ENCODE peak calls at places on chromosomes 2 and 18, in eight cellular contexts. One of them, this sample, is unnamed.

GRCh38 chr2:118146315-118147283 is 58.3 kb downstream of the INSIG2 start:
- DNase-seq in uterus: no peak
- DNase-seq in amniotic stem cell: no peak
- DNase-seq in fibroblast of mammary gland: no peak
- DNase-seq in aorta: no peak
- DNase-seq in CD4-positive, alpha-beta memory T cell: no peak
- DNase-seq in retinal pigment epithelial cell: no peak
- DNase-seq in stimulated activated CD4-positive, alpha-beta T cell treated with anti-CD3 and anti-CD28 coated beads, Interleukin-4, amount 100 ng/mL, for 24 hours: no peak
- DNase-seq in this sample: no peak

GRCh38 chr18:40413160-40413559 is 1541.9 kb upstream of the PIK3C3 start:
- DNase-seq in CD4-positive, alpha-beta memory T cell: no peak
- DNase-seq in uterus: no peak
- DNase-seq in aorta: no peak
- DNase-seq in amniotic stem cell: no peak
- DNase-seq in fibroblast of mammary gland: peak; percentile 37
- DNase-seq in retinal pigment epithelial cell: no peak
- DNase-seq in stimulated activated CD4-positive, alpha-beta T cell treated with anti-CD3 and anti-CD28 coated beads, Interleukin-4, amount 100 ng/mL, for 24 hours: no peak
- DNase-seq in this sample: no peak

GRCh38 chr2:113977660-113978523 is 88.0 kb downstream of the ACTR3 start:
- DNase-seq in aorta: no peak
- DNase-seq in retinal pigment epithelial cell: peak; percentile 43
- DNase-seq in stimulated activated CD4-positive, alpha-beta T cell treated with anti-CD3 and anti-CD28 coated beads, Interleukin-4, amount 100 ng/mL, for 24 hours: no peak
- DNase-seq in amniotic stem cell: no peak
- DNase-seq in fibroblast of mammary gland: peak; percentile 58
- DNase-seq in uterus: no peak
- DNase-seq in CD4-positive, alpha-beta memory T cell: no peak
- DNase-seq in this sample: no peak

GRCh38 chr2:23940976-23941605 is 828 bp downstream of the UBXN2A start:
- DNase-seq in uterus: no peak
- DNase-seq in aorta: no peak
- DNase-seq in fibroblast of mammary gland: peak; percentile 39
- DNase-seq in amniotic stem cell: no peak
- DNase-seq in retinal pigment epithelial cell: no peak
- DNase-seq in CD4-positive, alpha-beta memory T cell: no peak
- DNase-seq in stimulated activated CD4-positive, alpha-beta T cell treated with anti-CD3 and anti-CD28 coated beads, Interleukin-4, amount 100 ng/mL, for 24 hours: no peak
- DNase-seq in this sample: peak; percentile 78

GRCh38 chr2:64998658-64999061 is 9.5 kb downstream of the SLC1A4 start:
- DNase-seq in fibroblast of mammary gland: peak; percentile 26
- DNase-seq in amniotic stem cell: no peak
- DNase-seq in CD4-positive, alpha-beta memory T cell: no peak
- DNase-seq in uterus: no peak
- DNase-seq in aorta: no peak
- DNase-seq in stimulated activated CD4-positive, alpha-beta T cell treated with anti-CD3 and anti-CD28 coated beads, Interleukin-4, amount 100 ng/mL, for 24 hours: no peak
- DNase-seq in retinal pigment epithelial cell: no peak
- DNase-seq in this sample: no peak

GRCh38 chr2:230805353-230806017 is 59.3 kb upstream of the ITM2C start:
- DNase-seq in aorta: no peak
- DNase-seq in CD4-positive, alpha-beta memory T cell: no peak
- DNase-seq in stimulated activated CD4-positive, alpha-beta T cell treated with anti-CD3 and anti-CD28 coated beads, Interleukin-4, amount 100 ng/mL, for 24 hours: no peak
- DNase-seq in amniotic stem cell: no peak
- DNase-seq in uterus: no peak
- DNase-seq in fibroblast of mammary gland: no peak
- DNase-seq in retinal pigment epithelial cell: no peak
- DNase-seq in this sample: no peak

GRCh38 chr18:41767960-41768359 is 187.1 kb upstream of the PIK3C3 start:
- DNase-seq in stimulated activated CD4-positive, alpha-beta T cell treated with anti-CD3 and anti-CD28 coated beads, Interleukin-4, amount 100 ng/mL, for 24 hours: no peak
- DNase-seq in amniotic stem cell: peak; percentile 30
- DNase-seq in aorta: no peak
- DNase-seq in CD4-positive, alpha-beta memory T cell: no peak
- DNase-seq in uterus: no peak
- DNase-seq in retinal pigment epithelial cell: no peak
- DNase-seq in fibroblast of mammary gland: peak; percentile 40
- DNase-seq in this sample: peak; percentile 3

GRCh38 chr2:230134496-230135073 is 65.9 kb upstream of the SLC16A14 start:
- DNase-seq in aorta: no peak
- DNase-seq in uterus: no peak
- DNase-seq in amniotic stem cell: no peak
- DNase-seq in stimulated activated CD4-positive, alpha-beta T cell treated with anti-CD3 and anti-CD28 coated beads, Interleukin-4, amount 100 ng/mL, for 24 hours: no peak
- DNase-seq in CD4-positive, alpha-beta memory T cell: no peak
- DNase-seq in retinal pigment epithelial cell: no peak
- DNase-seq in fibroblast of mammary gland: peak; percentile 80
- DNase-seq in this sample: no peak

GRCh38 chr18:23822590-23823385 is 133.5 kb downstream of the LAMA3 start:
- DNase-seq in fibroblast of mammary gland: peak; percentile 66
- DNase-seq in aorta: no peak
- DNase-seq in retinal pigment epithelial cell: no peak
- DNase-seq in stimulated activated CD4-positive, alpha-beta T cell treated with anti-CD3 and anti-CD28 coated beads, Interleukin-4, amount 100 ng/mL, for 24 hours: no peak
- DNase-seq in uterus: no peak
- DNase-seq in CD4-positive, alpha-beta memory T cell: no peak
- DNase-seq in amniotic stem cell: no peak
- DNase-seq in this sample: no peak

GRCh38 chr18:49668583-49669290 is 106.9 kb downstream of the LIPG start:
- DNase-seq in CD4-positive, alpha-beta memory T cell: no peak
- DNase-seq in uterus: peak; percentile 42
- DNase-seq in aorta: no peak
- DNase-seq in retinal pigment epithelial cell: no peak
- DNase-seq in amniotic stem cell: no peak
- DNase-seq in fibroblast of mammary gland: peak; percentile 77
- DNase-seq in stimulated activated CD4-positive, alpha-beta T cell treated with anti-CD3 and anti-CD28 coated beads, Interleukin-4, amount 100 ng/mL, for 24 hours: no peak
- DNase-seq in this sample: no peak

GRCh38 chr18:41923495-41923894 is 31.5 kb upstream of the PIK3C3 start:
- DNase-seq in amniotic stem cell: no peak
- DNase-seq in uterus: no peak
- DNase-seq in stimulated activated CD4-positive, alpha-beta T cell treated with anti-CD3 and anti-CD28 coated beads, Interleukin-4, amount 100 ng/mL, for 24 hours: no peak
- DNase-seq in CD4-positive, alpha-beta memory T cell: no peak
- DNase-seq in aorta: no peak
- DNase-seq in retinal pigment epithelial cell: no peak
- DNase-seq in fibroblast of mammary gland: no peak
- DNase-seq in this sample: no peak

GRCh38 chr2:36389081-36389480 is 33.5 kb downstream of the CRIM1 start:
- DNase-seq in CD4-positive, alpha-beta memory T cell: no peak
- DNase-seq in uterus: no peak
- DNase-seq in stimulated activated CD4-positive, alpha-beta T cell treated with anti-CD3 and anti-CD28 coated beads, Interleukin-4, amount 100 ng/mL, for 24 hours: no peak
- DNase-seq in aorta: no peak
- DNase-seq in fibroblast of mammary gland: no peak
- DNase-seq in amniotic stem cell: peak; percentile 24
- DNase-seq in retinal pigment epithelial cell: no peak
- DNase-seq in this sample: no peak

GRCh38 chr2:174510583-174511189 is 23.9 kb upstream of the GPR155 start:
- DNase-seq in CD4-positive, alpha-beta memory T cell: no peak
- DNase-seq in retinal pigment epithelial cell: no peak
- DNase-seq in amniotic stem cell: no peak
- DNase-seq in stimulated activated CD4-positive, alpha-beta T cell treated with anti-CD3 and anti-CD28 coated beads, Interleukin-4, amount 100 ng/mL, for 24 hours: no peak
- DNase-seq in aorta: no peak
- DNase-seq in uterus: no peak
- DNase-seq in fibroblast of mammary gland: peak; percentile 54
- DNase-seq in this sample: peak; percentile 41

GRCh38 chr2:145599761-145600160 is 1079.8 kb upstream of the ZEB2 start:
- DNase-seq in fibroblast of mammary gland: peak; percentile 58
- DNase-seq in amniotic stem cell: peak; percentile 17
- DNase-seq in stimulated activated CD4-positive, alpha-beta T cell treated with anti-CD3 and anti-CD28 coated beads, Interleukin-4, amount 100 ng/mL, for 24 hours: no peak
- DNase-seq in aorta: no peak
- DNase-seq in uterus: no peak
- DNase-seq in CD4-positive, alpha-beta memory T cell: no peak
- DNase-seq in retinal pigment epithelial cell: peak; percentile 85
- DNase-seq in this sample: no peak

GRCh38 chr2:207408086-207408794 is 121.5 kb upstream of the CREB1 start:
- DNase-seq in stimulated activated CD4-positive, alpha-beta T cell treated with anti-CD3 and anti-CD28 coated beads, Interleukin-4, amount 100 ng/mL, for 24 hours: no peak
- DNase-seq in amniotic stem cell: no peak
- DNase-seq in uterus: no peak
- DNase-seq in retinal pigment epithelial cell: peak; percentile 53
- DNase-seq in fibroblast of mammary gland: peak; percentile 37
- DNase-seq in CD4-positive, alpha-beta memory T cell: no peak
- DNase-seq in aorta: no peak
- DNase-seq in this sample: no peak

GRCh38 chr2:171216631-171217030 is 55.9 kb upstream of the TLK1 start:
- DNase-seq in uterus: no peak
- DNase-seq in fibroblast of mammary gland: no peak
- DNase-seq in amniotic stem cell: no peak
- DNase-seq in CD4-positive, alpha-beta memory T cell: no peak
- DNase-seq in stimulated activated CD4-positive, alpha-beta T cell treated with anti-CD3 and anti-CD28 coated beads, Interleukin-4, amount 100 ng/mL, for 24 hours: no peak
- DNase-seq in retinal pigment epithelial cell: no peak
- DNase-seq in aorta: no peak
- DNase-seq in this sample: no peak

GRCh38 chr2:64960819-64961218 is 28.4 kb upstream of the SLC1A4 start:
- DNase-seq in stimulated activated CD4-positive, alpha-beta T cell treated with anti-CD3 and anti-CD28 coated beads, Interleukin-4, amount 100 ng/mL, for 24 hours: no peak
- DNase-seq in fibroblast of mammary gland: no peak
- DNase-seq in aorta: no peak
- DNase-seq in retinal pigment epithelial cell: no peak
- DNase-seq in CD4-positive, alpha-beta memory T cell: no peak
- DNase-seq in amniotic stem cell: no peak
- DNase-seq in uterus: no peak
- DNase-seq in this sample: no peak

GRCh38 chr2:70888925-70889715 is 46.6 kb upstream of the ATP6V1B1 start:
- DNase-seq in amniotic stem cell: no peak
- DNase-seq in uterus: no peak
- DNase-seq in fibroblast of mammary gland: no peak
- DNase-seq in aorta: peak; percentile 33
- DNase-seq in CD4-positive, alpha-beta memory T cell: no peak
- DNase-seq in retinal pigment epithelial cell: no peak
- DNase-seq in stimulated activated CD4-positive, alpha-beta T cell treated with anti-CD3 and anti-CD28 coated beads, Interleukin-4, amount 100 ng/mL, for 24 hours: no peak
- DNase-seq in this sample: no peak

GRCh38 chr2:97936199-97936598 is 59.5 kb downstream of the TMEM131 start:
- DNase-seq in aorta: no peak
- DNase-seq in amniotic stem cell: no peak
- DNase-seq in retinal pigment epithelial cell: no peak
- DNase-seq in CD4-positive, alpha-beta memory T cell: no peak
- DNase-seq in stimulated activated CD4-positive, alpha-beta T cell treated with anti-CD3 and anti-CD28 coated beads, Interleukin-4, amount 100 ng/mL, for 24 hours: no peak
- DNase-seq in uterus: no peak
- DNase-seq in fibroblast of mammary gland: no peak
- DNase-seq in this sample: no peak

GRCh38 chr18:65876310-65876709 is 125.5 kb downstream of the CDH7 start:
- DNase-seq in aorta: no peak
- DNase-seq in fibroblast of mammary gland: no peak
- DNase-seq in amniotic stem cell: no peak
- DNase-seq in CD4-positive, alpha-beta memory T cell: no peak
- DNase-seq in stimulated activated CD4-positive, alpha-beta T cell treated with anti-CD3 and anti-CD28 coated beads, Interleukin-4, amount 100 ng/mL, for 24 hours: no peak
- DNase-seq in retinal pigment epithelial cell: no peak
- DNase-seq in uterus: no peak
- DNase-seq in this sample: no peak

GRCh38 chr18:68520406-68521075 is 194.4 kb downstream of the TMX3 start:
- DNase-seq in stimulated activated CD4-positive, alpha-beta T cell treated with anti-CD3 and anti-CD28 coated beads, Interleukin-4, amount 100 ng/mL, for 24 hours: no peak
- DNase-seq in retinal pigment epithelial cell: peak; percentile 3
- DNase-seq in aorta: no peak
- DNase-seq in CD4-positive, alpha-beta memory T cell: no peak
- DNase-seq in fibroblast of mammary gland: peak; percentile 66
- DNase-seq in uterus: no peak
- DNase-seq in amniotic stem cell: peak; percentile 3
- DNase-seq in this sample: no peak

GRCh38 chr2:27086090-27086721 is 366 bp upstream of the KHK start:
- DNase-seq in aorta: peak; percentile 97
- DNase-seq in uterus: peak; percentile 98
- DNase-seq in retinal pigment epithelial cell: peak; percentile 45
- DNase-seq in CD4-positive, alpha-beta memory T cell: peak; percentile 99
- DNase-seq in amniotic stem cell: peak; percentile 69
- DNase-seq in fibroblast of mammary gland: peak; percentile 85
- DNase-seq in stimulated activated CD4-positive, alpha-beta T cell treated with anti-CD3 and anti-CD28 coated beads, Interleukin-4, amount 100 ng/mL, for 24 hours: peak; percentile 98
- DNase-seq in this sample: peak; percentile 95

GRCh38 chr2:179860255-179861026 is 971 bp downstream of the ZNF385B start:
- DNase-seq in aorta: no peak
- DNase-seq in fibroblast of mammary gland: no peak
- DNase-seq in retinal pigment epithelial cell: no peak
- DNase-seq in amniotic stem cell: no peak
- DNase-seq in uterus: no peak
- DNase-seq in stimulated activated CD4-positive, alpha-beta T cell treated with anti-CD3 and anti-CD28 coated beads, Interleukin-4, amount 100 ng/mL, for 24 hours: no peak
- DNase-seq in CD4-positive, alpha-beta memory T cell: no peak
- DNase-seq in this sample: no peak

GRCh38 chr2:27211241-27211942 is 449 bp upstream of the ATRAID start:
- DNase-seq in retinal pigment epithelial cell: no peak
- DNase-seq in stimulated activated CD4-positive, alpha-beta T cell treated with anti-CD3 and anti-CD28 coated beads, Interleukin-4, amount 100 ng/mL, for 24 hours: peak; percentile 9
- DNase-seq in CD4-positive, alpha-beta memory T cell: no peak
- DNase-seq in fibroblast of mammary gland: peak; percentile 6
- DNase-seq in amniotic stem cell: no peak
- DNase-seq in uterus: no peak
- DNase-seq in aorta: no peak
- DNase-seq in this sample: peak; percentile 38

GRCh38 chr18:76621782-76622495 is 126.9 kb upstream of the ZNF516 start:
- DNase-seq in uterus: no peak
- DNase-seq in aorta: no peak
- DNase-seq in retinal pigment epithelial cell: no peak
- DNase-seq in stimulated activated CD4-positive, alpha-beta T cell treated with anti-CD3 and anti-CD28 coated beads, Interleukin-4, amount 100 ng/mL, for 24 hours: no peak
- DNase-seq in fibroblast of mammary gland: peak; percentile 76
- DNase-seq in amniotic stem cell: no peak
- DNase-seq in CD4-positive, alpha-beta memory T cell: no peak
- DNase-seq in this sample: no peak

GRCh38 chr2:215692387-215693079 is 256.7 kb upstream of the FN1 start:
- DNase-seq in amniotic stem cell: no peak
- DNase-seq in aorta: no peak
- DNase-seq in stimulated activated CD4-positive, alpha-beta T cell treated with anti-CD3 and anti-CD28 coated beads, Interleukin-4, amount 100 ng/mL, for 24 hours: no peak
- DNase-seq in fibroblast of mammary gland: peak; percentile 80
- DNase-seq in CD4-positive, alpha-beta memory T cell: no peak
- DNase-seq in uterus: no peak
- DNase-seq in retinal pigment epithelial cell: no peak
- DNase-seq in this sample: no peak

GRCh38 chr2:28765316-28765715 is 13.7 kb downstream of the PPP1CB start:
- DNase-seq in retinal pigment epithelial cell: no peak
- DNase-seq in stimulated activated CD4-positive, alpha-beta T cell treated with anti-CD3 and anti-CD28 coated beads, Interleukin-4, amount 100 ng/mL, for 24 hours: no peak
- DNase-seq in fibroblast of mammary gland: peak; percentile 50
- DNase-seq in aorta: no peak
- DNase-seq in amniotic stem cell: peak; percentile 0
- DNase-seq in CD4-positive, alpha-beta memory T cell: no peak
- DNase-seq in uterus: no peak
- DNase-seq in this sample: no peak

GRCh38 chr2:236731767-236732580 is 162.3 kb downstream of the ACKR3 start:
- DNase-seq in CD4-positive, alpha-beta memory T cell: no peak
- DNase-seq in fibroblast of mammary gland: peak; percentile 90
- DNase-seq in amniotic stem cell: no peak
- DNase-seq in aorta: peak; percentile 79
- DNase-seq in retinal pigment epithelial cell: peak; percentile 80
- DNase-seq in uterus: peak; percentile 73
- DNase-seq in stimulated activated CD4-positive, alpha-beta T cell treated with anti-CD3 and anti-CD28 coated beads, Interleukin-4, amount 100 ng/mL, for 24 hours: no peak
- DNase-seq in this sample: no peak

GRCh38 chr2:218166791-218167190 is at the start of gene CXCR1:
- DNase-seq in fibroblast of mammary gland: no peak
- DNase-seq in stimulated activated CD4-positive, alpha-beta T cell treated with anti-CD3 and anti-CD28 coated beads, Interleukin-4, amount 100 ng/mL, for 24 hours: peak; percentile 14
- DNase-seq in retinal pigment epithelial cell: no peak
- DNase-seq in amniotic stem cell: no peak
- DNase-seq in aorta: no peak
- DNase-seq in CD4-positive, alpha-beta memory T cell: peak; percentile 65
- DNase-seq in uterus: no peak
- DNase-seq in this sample: no peak

GRCh38 chr2:235637906-235638305 is 144.1 kb downstream of the AGAP1 start:
- DNase-seq in uterus: no peak
- DNase-seq in aorta: no peak
- DNase-seq in stimulated activated CD4-positive, alpha-beta T cell treated with anti-CD3 and anti-CD28 coated beads, Interleukin-4, amount 100 ng/mL, for 24 hours: no peak
- DNase-seq in amniotic stem cell: no peak
- DNase-seq in fibroblast of mammary gland: no peak
- DNase-seq in retinal pigment epithelial cell: no peak
- DNase-seq in CD4-positive, alpha-beta memory T cell: no peak
- DNase-seq in this sample: peak; percentile 59

GRCh38 chr2:236608308-236608564 is 38.6 kb downstream of the ACKR3 start:
- DNase-seq in aorta: no peak
- DNase-seq in retinal pigment epithelial cell: no peak
- DNase-seq in fibroblast of mammary gland: no peak
- DNase-seq in CD4-positive, alpha-beta memory T cell: no peak
- DNase-seq in amniotic stem cell: no peak
- DNase-seq in uterus: no peak
- DNase-seq in stimulated activated CD4-positive, alpha-beta T cell treated with anti-CD3 and anti-CD28 coated beads, Interleukin-4, amount 100 ng/mL, for 24 hours: no peak
- DNase-seq in this sample: no peak

GRCh38 chr2:15408759-15409158 is 152.4 kb downstream of the NBAS start:
- DNase-seq in fibroblast of mammary gland: no peak
- DNase-seq in aorta: no peak
- DNase-seq in retinal pigment epithelial cell: no peak
- DNase-seq in uterus: no peak
- DNase-seq in CD4-positive, alpha-beta memory T cell: no peak
- DNase-seq in stimulated activated CD4-positive, alpha-beta T cell treated with anti-CD3 and anti-CD28 coated beads, Interleukin-4, amount 100 ng/mL, for 24 hours: no peak
- DNase-seq in amniotic stem cell: no peak
- DNase-seq in this sample: no peak

GRCh38 chr2:121480826-121481225 is 49.9 kb upstream of the RNU4ATAC start:
- DNase-seq in CD4-positive, alpha-beta memory T cell: no peak
- DNase-seq in retinal pigment epithelial cell: peak; percentile 93
- DNase-seq in fibroblast of mammary gland: peak; percentile 92
- DNase-seq in amniotic stem cell: no peak
- DNase-seq in aorta: no peak
- DNase-seq in uterus: peak; percentile 18
- DNase-seq in stimulated activated CD4-positive, alpha-beta T cell treated with anti-CD3 and anti-CD28 coated beads, Interleukin-4, amount 100 ng/mL, for 24 hours: no peak
- DNase-seq in this sample: no peak

GRCh38 chr2:3637692-3638455 is 20.1 kb upstream of the ALLC start:
- DNase-seq in retinal pigment epithelial cell: no peak
- DNase-seq in uterus: peak; percentile 5
- DNase-seq in aorta: peak; percentile 14
- DNase-seq in CD4-positive, alpha-beta memory T cell: no peak
- DNase-seq in amniotic stem cell: no peak
- DNase-seq in stimulated activated CD4-positive, alpha-beta T cell treated with anti-CD3 and anti-CD28 coated beads, Interleukin-4, amount 100 ng/mL, for 24 hours: no peak
- DNase-seq in fibroblast of mammary gland: no peak
- DNase-seq in this sample: no peak